ENCODE peak calls at places on chromosomes 7 and 10, in seven cellular contexts. M is CD8-positive, alpha-beta T cell; Y is heart left ventricle; W is LNCaP clone FGC; G is cardiac muscle cell; P is heart right ventricle; J is upper lobe of right lung. F is an unnamed sample.

GRCh38 chr7:31082017-31082416 is 29.9 kb downstream of the ADCYAP1R1 start:
- DNase-seq in M (no peak), Y (no peak), W (no peak), G (no peak), P (no peak), J (peak), F (no peak)

GRCh38 chr10:97185326-97186058 is at the start of gene SLIT1:
- DNase-seq in M (no peak), Y (no peak), W (no peak), G (peak), P (no peak), J (peak), F (no peak)

GRCh38 chr7:10973942-10974716 is 457 bp downstream of the PHF14 start:
- DNase-seq in M (no peak), Y (peak), W (no peak), G (peak), P (no peak), J (no peak), F (no peak)

GRCh38 chr7:112495820-112496462 is 15.2 kb downstream of the LSMEM1 start:
- DNase-seq in M (peak), Y (peak), W (peak), G (peak), P (peak), J (no peak), F (no peak)

GRCh38 chr7:24923172-24923865 is 56.7 kb downstream of the OSBPL3 start:
- DNase-seq in M (no peak), Y (no peak), W (no peak), G (no peak), P (no peak), J (peak), F (no peak)

GRCh38 chr7:2248984-2249694 is 7.1 kb downstream of the NUDT1 start:
- DNase-seq in M (no peak), Y (peak), W (no peak), G (no peak), P (peak), J (peak), F (peak)

GRCh38 chr10:25174461-25175230 is at the start of gene GPR158:
- DNase-seq in M (peak), Y (peak), W (peak), G (peak), P (peak), J (peak), F (peak)

GRCh38 chr10:49381111-49381900 is 14.6 kb downstream of the DRGX start:
- DNase-seq in M (no peak), Y (no peak), W (no peak), G (no peak), P (no peak), J (no peak), F (no peak)

GRCh38 chr7:131249003-131249402 is 78.7 kb upstream of the MKLN1 start:
- DNase-seq in M (no peak), Y (peak), W (no peak), G (no peak), P (peak), J (peak), F (peak)
- H3K4me3 ChIP-seq in M (no peak), Y (no peak), W (no peak), G (no peak), P (no peak), J (no peak), F (no peak)

DNA sequence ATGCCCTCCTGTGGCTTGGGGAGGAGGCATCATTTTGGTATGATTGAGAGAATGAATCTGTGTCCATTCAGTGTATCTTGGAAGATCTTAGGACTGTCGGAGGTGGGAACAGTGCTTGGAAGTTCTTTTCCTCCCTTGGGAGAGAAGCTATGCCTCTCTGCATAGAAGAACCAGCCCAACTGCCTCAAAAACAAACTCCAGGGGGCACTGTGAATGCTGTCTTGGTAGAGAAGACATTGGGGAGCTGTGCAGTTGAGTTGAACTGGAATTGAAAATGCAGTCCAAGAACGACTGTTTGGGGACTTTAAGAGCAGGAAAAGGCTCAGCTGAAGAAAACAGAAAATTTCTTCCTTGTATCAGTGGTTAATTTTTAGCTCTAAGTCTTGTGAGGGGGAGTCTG is 4.9 kb upstream of the GJD4 start:
- DNase-seq in M (no peak), Y (no peak), W (no peak), G (no peak), P (no peak), J (no peak), F (no peak)
- TF ChIP-seq CTCF in M (no peak), Y (no peak), W (peak), G (peak), P (no peak), J (no peak), F (no peak)

GRCh38 chr7:69860486-69860885 is 262.2 kb downstream of the AUTS2 start:
- DNase-seq in M (no peak), Y (no peak), W (peak), G (no peak), P (no peak), J (no peak), F (no peak)

GRCh38 chr7:69861233-69861632 is 263.0 kb downstream of the AUTS2 start:
- DNase-seq in M (no peak), Y (no peak), W (no peak), G (no peak), P (no peak), J (no peak), F (no peak)

GRCh38 chr7:69862413-69863064 is 264.3 kb downstream of the AUTS2 start:
- DNase-seq in M (no peak), Y (no peak), W (no peak), G (no peak), P (no peak), J (no peak), F (no peak)

GRCh38 chr7:69864822-69865221 is 266.5 kb downstream of the AUTS2 start:
- DNase-seq in M (no peak), Y (no peak), W (no peak), G (no peak), P (no peak), J (no peak), F (no peak)

DNA sequence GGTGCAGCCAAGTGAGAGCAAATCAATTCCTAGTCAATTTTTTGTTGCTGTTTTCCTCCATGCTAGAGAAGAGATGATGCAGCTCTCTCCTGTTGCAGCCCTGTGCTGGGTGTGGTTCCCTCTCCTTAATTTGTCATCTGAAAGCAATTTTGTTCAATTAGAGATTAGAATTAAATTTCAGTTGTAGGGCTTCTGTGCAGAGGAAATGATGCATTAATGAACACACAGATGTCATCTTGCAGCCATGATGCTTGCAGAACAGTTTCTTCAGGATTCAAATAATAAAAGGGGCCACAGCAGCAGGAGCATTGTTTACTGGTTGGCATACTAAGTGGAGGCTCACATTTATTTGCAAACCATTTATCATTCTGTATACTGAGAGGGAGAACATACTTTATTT is 266.0 kb downstream of the AUTS2 start:
- DNase-seq in M (no peak), Y (no peak), W (no peak), G (no peak), P (no peak), J (no peak), F (no peak)
- H3K4me3 ChIP-seq in M (no peak), Y (no peak), W (no peak), G (no peak), P (no peak), J (no peak), F (no peak)

GRCh38 chr10:31352436-31353226 is 33.6 kb downstream of the ZEB1 start:
- DNase-seq in M (peak), Y (no peak), W (no peak), G (no peak), P (no peak), J (no peak), F (no peak)

GRCh38 chr10:31358688-31359330 is 39.8 kb downstream of the ZEB1 start:
- DNase-seq in M (no peak), Y (no peak), W (no peak), G (no peak), P (no peak), J (no peak), F (no peak)

GRCh38 chr10:31350891-31351290 is 31.9 kb downstream of the ZEB1 start:
- DNase-seq in M (no peak), Y (no peak), W (no peak), G (no peak), P (no peak), J (no peak), F (no peak)

GRCh38 chr10:31347705-31348104 is 28.7 kb downstream of the ZEB1 start:
- DNase-seq in M (no peak), Y (no peak), W (no peak), G (no peak), P (no peak), J (no peak), F (no peak)

GRCh38 chr10:31353574-31353973 is 34.6 kb downstream of the ZEB1 start:
- DNase-seq in M (no peak), Y (no peak), W (peak), G (no peak), P (no peak), J (no peak), F (no peak)
- TF ChIP-seq CTCF in M (no peak), Y (no peak), W (peak), G (no peak), P (no peak), J (no peak), F (no peak)

GRCh38 chr7:128026551-128026950 is 4.7 kb downstream of the LRRC4 start:
- DNase-seq in M (no peak), Y (no peak), W (no peak), G (no peak), P (no peak), J (no peak), F (no peak)

GRCh38 chr7:128025380-128025779 is 5.9 kb downstream of the LRRC4 start:
- DNase-seq in M (no peak), Y (no peak), W (no peak), G (no peak), P (no peak), J (no peak), F (no peak)

GRCh38 chr7:128029405-128029995 is 1.7 kb downstream of the LRRC4 start:
- DNase-seq in M (no peak), Y (no peak), W (no peak), G (no peak), P (no peak), J (no peak), F (no peak)

GRCh38 chr7:128030263-128030998 is 806 bp downstream of the LRRC4 start:
- DNase-seq in M (no peak), Y (no peak), W (no peak), G (no peak), P (no peak), J (no peak), F (no peak)

GRCh38 chr7:128027485-128027980 is 3.7 kb downstream of the LRRC4 start:
- DNase-seq in M (no peak), Y (no peak), W (no peak), G (no peak), P (no peak), J (no peak), F (no peak)
- H3K4me3 ChIP-seq in M (no peak), Y (no peak), W (no peak), G (peak), P (peak), J (peak), F (no peak)

GRCh38 chr10:120646738-120647427 is 189.9 kb downstream of the PLPP4 start:
- DNase-seq in M (no peak), Y (no peak), W (no peak), G (no peak), P (no peak), J (no peak), F (no peak)
- TF ChIP-seq CTCF in M (no peak), Y (no peak), W (peak), G (no peak), P (no peak), J (no peak), F (no peak)

GRCh38 chr10:22333667-22334282 is 11.5 kb upstream of the SPAG6 start:
- DNase-seq in M (no peak), Y (no peak), W (no peak), G (no peak), P (no peak), J (no peak), F (no peak)
- H3K4me3 ChIP-seq in M (peak), Y (no peak), W (no peak), G (peak), P (no peak), J (no peak), F (no peak)

GRCh38 chr10:128211953-128212727 is 85.9 kb upstream of the MKI67 start:
- DNase-seq in M (peak), Y (peak), W (no peak), G (peak), P (peak), J (peak), F (no peak)

GRCh38 chr10:128206676-128207075 is 80.5 kb upstream of the MKI67 start:
- DNase-seq in M (no peak), Y (no peak), W (no peak), G (no peak), P (no peak), J (no peak), F (no peak)

GRCh38 chr10:128211064-128211504 is 84.9 kb upstream of the MKI67 start:
- DNase-seq in M (no peak), Y (no peak), W (no peak), G (no peak), P (no peak), J (no peak), F (no peak)

GRCh38 chr10:128209862-128210214 is 83.6 kb upstream of the MKI67 start:
- DNase-seq in M (no peak), Y (no peak), W (no peak), G (no peak), P (no peak), J (no peak), F (no peak)

DNA sequence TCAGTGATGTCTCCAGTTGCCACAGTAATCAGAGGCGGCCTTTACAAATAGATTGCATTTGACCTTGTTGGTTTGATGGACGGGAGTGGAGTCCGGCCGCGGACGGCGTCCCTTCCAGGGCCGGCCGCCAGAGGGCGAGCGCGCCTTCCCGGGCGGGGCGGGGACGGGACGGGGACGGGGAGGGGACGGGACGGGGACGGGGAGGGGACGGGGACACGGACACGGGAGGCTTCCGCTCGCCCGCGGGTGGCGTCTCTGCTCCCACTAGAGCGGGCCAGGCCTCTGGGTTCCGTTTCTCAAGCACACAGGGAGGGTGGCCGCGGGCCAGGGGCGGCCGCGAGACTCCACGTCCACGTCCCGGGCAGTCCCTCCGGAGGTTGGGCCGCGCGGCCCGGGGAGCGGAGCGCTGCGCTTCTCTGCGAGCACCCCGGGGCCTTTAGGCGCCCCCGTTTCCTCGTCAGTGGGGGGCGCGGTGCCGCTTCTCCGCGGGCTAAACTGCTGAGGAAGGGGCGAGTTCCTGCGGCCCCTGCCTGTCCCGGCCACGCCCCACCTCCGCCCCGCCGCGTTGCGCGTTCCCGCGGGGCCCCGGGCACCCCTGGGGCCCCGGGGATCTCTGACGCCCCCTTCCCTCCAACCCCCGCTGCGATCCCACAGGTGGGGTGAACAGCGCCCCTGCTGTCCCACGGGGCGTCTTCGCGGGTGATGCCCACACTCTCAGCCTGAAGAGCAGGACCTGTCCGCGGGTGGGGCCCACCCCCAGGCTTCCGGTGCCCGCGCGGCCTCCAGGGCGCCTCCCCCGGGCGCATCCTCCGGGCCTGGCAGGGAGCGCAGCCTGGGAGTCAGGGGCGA is 84.2 kb upstream of the MKI67 start:
- DNase-seq in M (peak), Y (peak), W (no peak), G (peak), P (peak), J (peak), F (no peak)
- TF ChIP-seq CTCF in M (peak), Y (peak), W (peak), G (peak), P (peak), J (peak), F (peak)

DNA sequence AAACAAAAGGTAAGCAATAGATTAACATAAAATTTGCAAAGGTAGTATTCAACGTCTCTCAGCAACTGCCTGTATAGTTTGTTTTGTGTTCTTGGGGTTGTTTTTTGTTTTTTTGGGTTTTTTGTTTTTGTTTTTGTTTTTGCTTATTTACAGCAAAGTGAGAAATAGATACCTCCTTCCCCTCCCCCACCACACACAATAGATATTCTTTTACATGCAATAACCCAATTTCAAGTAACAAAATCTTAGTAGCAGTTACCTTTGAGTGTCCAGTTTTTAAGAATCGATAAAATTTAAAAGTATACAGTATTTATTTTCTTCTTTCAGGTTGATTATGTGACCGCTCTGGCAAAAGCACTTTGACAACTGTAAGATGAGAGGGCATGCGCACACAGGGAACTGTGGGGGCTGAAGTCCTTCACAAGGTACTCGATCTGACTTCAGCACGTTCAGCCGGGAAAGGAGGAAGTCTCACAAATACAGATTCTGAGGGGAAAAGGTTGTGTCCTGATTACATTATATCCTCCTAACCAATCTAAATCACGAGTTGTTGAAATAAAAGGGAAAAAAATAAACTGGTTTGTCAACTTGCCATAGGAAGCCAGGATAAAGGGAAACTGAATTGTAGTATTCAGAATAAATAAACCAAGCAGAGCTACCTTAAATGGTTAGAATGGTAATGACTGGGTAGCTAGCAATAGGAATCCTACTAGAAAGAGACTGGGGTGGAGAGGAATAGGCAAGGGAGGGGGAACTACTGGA is 47.8 kb downstream of the CPEB3 start:
- DNase-seq in M (peak), Y (peak), W (peak), G (peak), P (peak), J (peak), F (no peak)
- H3K4me3 ChIP-seq in M (peak), Y (peak), W (peak), G (peak), P (peak), J (peak), F (peak)